ENCODE peak calls at places on chromosomes 1 and 21, in four cellular contexts. Y, Z, C and G are unnamed samples.
A peak's percentile ranks its signal among the peaks of the same experiment; 100 is the strongest.

GRCh38 chr1:153883223-153883622 is 39.5 kb downstream of the GATAD2B start:
- DNase-seq in C (no peak), Y (no peak), Z (no peak), G (no peak)

GRCh38 chr1:60255565-60255964 is 182.0 kb upstream of the C1orf87 start:
- DNase-seq in Y (peak; percentile 1), C (no peak), Z (no peak), G (no peak)

GRCh38 chr1:6080469-6080868 is 34.8 kb downstream of the KCNAB2 start:
- DNase-seq in Z (no peak), Y (no peak), C (no peak), G (no peak)

GRCh38 chr1:27418786-27419185 is 26.4 kb downstream of the GPR3 start:
- DNase-seq in C (no peak), Z (no peak), Y (no peak), G (no peak)

GRCh38 chr1:79100385-79100784 is 93.9 kb upstream of the ADGRL4 start:
- DNase-seq in Y (peak; percentile 87), Z (no peak), C (peak; percentile 53), G (no peak)

GRCh38 chr1:96360036-96360795 is 361.4 kb upstream of the PTBP2 start:
- DNase-seq in C (peak; percentile 83), Y (peak; percentile 64), Z (no peak), G (no peak)

GRCh38 chr1:63981408-63981773 is 207.6 kb downstream of the ROR1 start:
- DNase-seq in Z (no peak), Y (no peak), C (no peak), G (no peak)

GRCh38 chr1:15950763-15951295 is 25.1 kb downstream of the ZBTB17 start:
- DNase-seq in Z (no peak), C (peak; percentile 80), Y (peak; percentile 42), G (no peak)

GRCh38 chr1:91736999-91737615 is 148.8 kb downstream of the TGFBR3 start:
- DNase-seq in Y (peak; percentile 81), C (peak; percentile 81), Z (no peak), G (peak; percentile 57)

GRCh38 chr1:17581389-17582123 is 42.1 kb downstream of the ARHGEF10L start:
- DNase-seq in Z (no peak), Y (no peak), C (no peak), G (no peak)

GRCh38 chr1:53025034-53025777 is 36.8 kb upstream of the PODN start:
- DNase-seq in C (peak; percentile 95), Y (peak; percentile 87), Z (no peak), G (no peak)

GRCh38 chr1:3465091-3465934 is 10.8 kb downstream of the ARHGEF16 start:
- DNase-seq in C (no peak), Y (no peak), Z (no peak), G (no peak)

GRCh38 chr21:37228003-37228400 is 39.1 kb downstream of the VPS26C start:
- DNase-seq in Z (peak; percentile 11), Y (no peak), C (no peak), G (no peak)

GRCh38 chr1:21436488-21437340 is 3.2 kb upstream of the NBPF3 start:
- DNase-seq in Y (no peak), C (no peak), Z (peak; percentile 80), G (peak; percentile 80)

GRCh38 chr1:40801742-40802077 is 18.1 kb downstream of the KCNQ4 start:
- DNase-seq in C (no peak), Y (no peak), Z (no peak), G (no peak)

GRCh38 chr1:24231701-24232100 is 44.6 kb upstream of the IFNLR1 start:
- DNase-seq in Y (no peak), C (no peak), Z (no peak), G (no peak)

DNA sequence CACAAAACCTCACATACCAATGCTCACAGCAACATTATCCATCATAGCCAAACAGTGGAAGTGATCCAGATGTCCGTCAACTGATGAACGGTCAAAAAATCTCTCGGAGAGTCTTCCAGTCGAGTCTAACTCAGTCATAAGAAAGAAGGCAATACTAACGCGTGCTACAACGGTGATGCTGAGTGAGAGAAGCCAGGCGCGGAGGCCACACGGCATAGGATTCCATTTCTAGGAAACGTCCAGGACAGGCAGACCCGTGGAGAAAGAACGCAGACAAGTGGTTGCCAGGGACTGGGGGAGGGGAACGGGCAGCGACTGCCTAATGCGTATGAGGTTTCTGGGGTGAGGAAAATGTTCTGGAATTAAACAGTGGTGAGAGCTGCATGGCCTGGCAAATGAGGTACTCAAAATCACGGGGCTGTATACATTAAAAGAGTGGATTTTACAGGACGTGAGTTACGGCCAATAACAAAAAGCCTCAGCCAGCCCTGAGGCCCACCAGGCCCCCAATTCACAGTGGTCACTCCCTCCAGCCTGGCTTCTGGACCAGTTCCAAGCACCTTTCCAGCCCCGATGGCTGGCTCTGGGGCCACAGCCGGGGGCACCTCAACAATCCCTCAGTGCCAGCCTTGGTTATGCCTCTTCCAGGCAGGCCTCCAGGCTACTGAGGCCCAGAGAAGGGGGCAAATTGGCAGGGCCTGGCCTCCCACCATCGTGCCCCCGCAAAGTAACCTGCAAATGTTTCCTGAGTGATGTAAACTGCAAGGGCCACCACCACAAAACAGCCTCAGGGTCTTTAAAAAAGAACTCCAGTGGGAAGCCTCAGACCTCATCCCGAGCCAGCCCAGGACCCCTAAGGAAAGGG is 3.4 kb downstream of the WNT9A start:
- DNase-seq in Y (no peak), C (no peak), Z (no peak), G (no peak)
- H4K91ac ChIP-seq in Y (no peak overlapping the region), C (no peak overlapping the region), Z (no peak overlapping the region), G (no peak overlapping the region)

GRCh38 chr1:26320896-26321295 is 3.1 kb downstream of the CD52 start:
- DNase-seq in C (no peak), Y (no peak), Z (no peak), G (no peak)
- H3K9ac ChIP-seq in C (peak overlapping the region; percentile 48), Y (no peak overlapping the region), Z (no peak overlapping the region), G (no peak overlapping the region)

DNA sequence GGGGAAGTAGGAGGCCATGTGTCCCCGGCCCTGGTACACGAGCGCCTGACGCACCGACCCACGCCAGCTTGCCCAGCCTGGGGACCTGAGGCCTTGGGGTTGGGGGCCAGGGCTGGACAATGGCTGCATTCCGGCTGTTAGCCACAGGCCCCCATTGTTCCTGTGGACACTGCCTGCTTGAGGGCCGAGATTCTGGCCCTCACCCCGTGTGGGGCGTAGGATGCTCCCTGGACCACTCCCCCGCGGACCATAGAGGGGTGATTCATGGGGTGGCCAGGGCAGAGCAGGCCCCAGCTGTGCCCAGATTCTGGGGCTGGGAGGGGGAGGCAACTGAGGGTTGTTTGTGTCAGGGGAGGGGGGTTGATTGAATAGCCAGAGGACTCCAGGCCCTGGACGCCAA is 11.7 kb downstream of the POU3F1 start:
- DNase-seq in Z (no peak), Y (no peak), C (no peak), G (no peak)
- H2AK5ac ChIP-seq in Z (peak overlapping the region; percentile 39), Y (no peak overlapping the region), C (no peak overlapping the region), G (no peak overlapping the region)

GRCh38 chr1:44733365-44733764 is 2.4 kb upstream of the RNU5D-1 start:
- DNase-seq in Y (peak; percentile 77), C (peak; percentile 70), Z (no peak), G (no peak)

GRCh38 chr1:44735992-44736391 is 3.6 kb upstream of the KIF2C start:
- DNase-seq in Z (no peak), C (no peak), Y (no peak), G (no peak)

GRCh38 chr1:44733784-44734183 is 2.8 kb upstream of the RNU5D-1 start:
- DNase-seq in C (no peak), Z (no peak), Y (no peak), G (no peak)

GRCh38 chr1:44725309-44725698 is 5.7 kb downstream of the RNU5D-1 start:
- DNase-seq in C (no peak), Y (no peak), Z (no peak), G (no peak)

GRCh38 chr1:44730741-44731512 is at the start of gene RNU5D-1:
- DNase-seq in C (peak; percentile 100), Z (peak; percentile 94), Y (peak; percentile 98), G (peak; percentile 89)
- H4K91ac ChIP-seq in C (no peak within 1 kb of the TSS), Z (peak within 1 kb of the TSS; percentile 30), Y (peak within 1 kb of the TSS; percentile 91), G (no peak within 1 kb of the TSS)

GRCh38 chr1:209038735-209039134 is 544.8 kb upstream of the CAMK1G start:
- DNase-seq in C (no peak), Z (no peak), Y (no peak), G (no peak)
- H3K9ac ChIP-seq in C (no peak overlapping the region), Z (no peak overlapping the region), Y (no peak overlapping the region), G (no peak overlapping the region)

DNA sequence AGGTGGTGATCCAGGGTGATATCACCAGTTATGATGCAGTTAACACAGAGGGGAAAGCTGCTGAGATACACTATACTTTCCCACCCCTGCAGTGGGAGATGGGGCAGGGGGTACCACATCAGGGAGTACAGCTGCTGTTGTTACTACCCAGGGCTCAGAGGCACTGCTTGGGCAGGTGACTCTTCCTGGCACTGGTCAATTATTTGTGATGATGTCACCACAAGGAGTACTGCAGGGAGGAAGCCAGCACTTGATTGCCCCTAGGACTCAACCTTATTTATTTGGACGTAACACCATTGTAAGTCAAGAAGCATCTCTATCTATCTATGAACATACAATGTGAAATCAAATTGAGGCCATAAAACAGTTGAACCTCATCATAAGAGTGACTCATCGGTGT is 10.1 kb downstream of the IFNAR1 start:
- DNase-seq in Z (no peak), C (no peak), Y (no peak), G (no peak)
- H2AK5ac ChIP-seq in Z (no peak overlapping the region), C (no peak overlapping the region), Y (no peak overlapping the region), G (no peak overlapping the region)

GRCh38 chr1:162697140-162697895 is 65.1 kb downstream of the DDR2 start:
- DNase-seq in C (no peak), Y (no peak), Z (no peak), G (no peak)

GRCh38 chr1:162695687-162696086 is 63.4 kb downstream of the DDR2 start:
- DNase-seq in Y (no peak), Z (no peak), C (no peak), G (no peak)

GRCh38 chr1:162699366-162699765 is 67.1 kb downstream of the DDR2 start:
- DNase-seq in C (no peak), Z (no peak), Y (no peak), G (no peak)

GRCh38 chr1:162694911-162695310 is 62.6 kb downstream of the DDR2 start:
- DNase-seq in C (no peak), Z (no peak), Y (no peak), G (no peak)

GRCh38 chr1:162696286-162696862 is 64.1 kb downstream of the DDR2 start:
- DNase-seq in Z (peak; percentile 67), Y (peak; percentile 93), C (peak; percentile 93), G (peak; percentile 93)
- H4K91ac ChIP-seq in Z (peak overlapping the region; percentile 36), Y (peak overlapping the region; percentile 67), C (peak overlapping the region; percentile 85), G (no peak overlapping the region)

GRCh38 chr1:58885998-58886397 is 102.2 kb upstream of the JUN start:
- DNase-seq in C (no peak), Z (no peak), Y (no peak), G (no peak)
- H3K9ac ChIP-seq in C (peak overlapping the region; percentile 69), Z (no peak overlapping the region), Y (no peak overlapping the region), G (no peak overlapping the region)